ENCODE peak calls at places on chromosomes 16 and 17, in five cellular contexts. V is cardiac fibroblast; O is M059J; Z is stimulated activated CD8-positive, alpha-beta memory T cell treated with anti-CD3 and anti-CD28 coated beads, Interleukin-4, amount 100 ng/mL, for 1 hour; Y is anterior cingulate cortex. H is an unnamed sample.

GRCh38 chr17:31433091-31433790 is 41.8 kb downstream of the RAB11FIP4 start:
- DNase-seq in V (no peak), O (no peak), Z (peak), Y (no peak), H (no peak)

GRCh38 chr17:10776372-10776771 is 27.5 kb downstream of the TMEM238L start:
- DNase-seq in V (no peak), O (no peak), Z (no peak), Y (no peak), H (no peak)

GRCh38 chr17:49193513-49194296 is 16.7 kb downstream of the GNGT2 start:
- DNase-seq in V (peak), O (peak), Z (no peak), Y (peak), H (no peak)

GRCh38 chr17:82435601-82436583 is 14.7 kb downstream of the CYBC1 start:
- DNase-seq in V (no peak), O (no peak), Z (no peak), Y (no peak), H (no peak)

GRCh38 chr17:46796080-46796479 is 22.4 kb downstream of the WNT3 start:
- DNase-seq in V (no peak), O (no peak), Z (no peak), Y (no peak), H (no peak)

GRCh38 chr16:80804451-80805383 is at the start of gene CDYL2:
- DNase-seq in V (peak), O (peak), Z (no peak), Y (no peak), H (no peak)

GRCh38 chr17:45973099-45973838 is 25.8 kb upstream of the STH start:
- DNase-seq in V (no peak), O (no peak), Z (no peak), Y (no peak), H (no peak)

GRCh38 chr17:60256174-60256573 is 106.4 kb downstream of the CA4 start:
- DNase-seq in V (no peak), O (no peak), Z (no peak), Y (no peak), H (no peak)

GRCh38 chr16:2715519-2715918 is 4.5 kb downstream of the PRSS27 start:
- DNase-seq in V (peak), O (no peak), Z (peak), Y (no peak), H (no peak)

GRCh38 chr17:29443041-29443440 is 52.9 kb downstream of the TAOK1 start:
- DNase-seq in V (no peak), O (no peak), Z (no peak), Y (no peak), H (no peak)

GRCh38 chr16:71428883-71429282 is 13.0 kb downstream of the TLE7 start:
- DNase-seq in V (peak), O (peak), Z (no peak), Y (no peak), H (no peak)

GRCh38 chr17:64198711-64199110 is 64.3 kb downstream of the TEX2 start:
- DNase-seq in V (no peak), O (no peak), Z (no peak), Y (no peak), H (no peak)

GRCh38 chr17:81480140-81480917 is 32.3 kb downstream of the ACTG1 start:
- DNase-seq in V (peak), O (peak), Z (no peak), Y (no peak), H (no peak)